ENCODE peak calls at places on chromosomes 6 and 20, in four cellular contexts. F is IMR-90, E is endothelial cell of umbilical vein, X is K562. A is an unnamed sample.

GRCh38 chr6:167682125-167682524 is 144.6 kb upstream of the AFDN start:
- DNase-seq in F (no peak), E (no peak), X (no peak), A (no peak)

GRCh38 chr20:18001131-18001921 is 32.5 kb downstream of the MGME1 start:
- DNase-seq in F (peak; percentile 69), E (no peak), X (no peak), A (no peak)

GRCh38 chr6:69019832-69020231 is 384.8 kb downstream of the ADGRB3 start:
- DNase-seq in F (peak; percentile 20), E (peak; percentile 36), X (no peak), A (no peak)

GRCh38 chr20:46622125-46622524 is 29.1 kb downstream of the SLC13A3 start:
- DNase-seq in F (no peak), E (no peak), X (no peak), A (no peak)

GRCh38 chr6:36683656-36684446 is 5.3 kb downstream of the CDKN1A start:
- DNase-seq in F (no peak), E (no peak), X (no peak), A (no peak)

GRCh38 chr6:37011656-37012378 is 6.4 kb downstream of the FGD2 start:
- DNase-seq in F (peak; percentile 79), E (no peak), X (no peak), A (no peak)

GRCh38 chr6:125789576-125790402 is 971 bp upstream of the NCOA7 start:
- DNase-seq in F (peak; percentile 44), E (peak; percentile 72), X (peak; percentile 77), A (no peak)

GRCh38 chr6:35213824-35214756 is at the start of gene SCUBE3:
- DNase-seq in F (peak; percentile 42), E (peak; percentile 31), X (no peak), A (no peak)

GRCh38 chr6:28360961-28361360 is 11.2 kb downstream of the ZKSCAN3 start:
- DNase-seq in F (no peak), E (no peak), X (no peak), A (no peak)

GRCh38 chr6:112043032-112044007 is 10.6 kb upstream of the CCN6 start:
- DNase-seq in F (peak; percentile 91), E (peak; percentile 95), X (peak; percentile 87), A (peak; percentile 45)

GRCh38 chr6:2857580-2858337 is 16.1 kb upstream of the SERPINB1 start:
- DNase-seq in F (peak; percentile 64), E (peak; percentile 98), X (peak; percentile 92), A (peak; percentile 90)

GRCh38 chr6:147793871-147794643 is 285.6 kb downstream of the SAMD5 start:
- DNase-seq in F (no peak), E (no peak), X (no peak), A (no peak)

GRCh38 chr6:45369870-45370269 is 7.9 kb downstream of the SUPT3H start:
- DNase-seq in F (peak; percentile 29), E (no peak), X (no peak), A (no peak)

GRCh38 chr6:35311390-35312075 is 13.9 kb downstream of the DEF6 start:
- DNase-seq in F (no peak), E (no peak), X (no peak), A (no peak)

GRCh38 chr6:3835055-3835731 is 14.0 kb upstream of the FAM50B start:
- DNase-seq in F (no peak), E (no peak), X (no peak), A (no peak)

GRCh38 chr6:82260890-82261732 is 13.6 kb upstream of the IBTK start:
- DNase-seq in F (no peak), E (peak; percentile 14), X (no peak), A (no peak)

DNA sequence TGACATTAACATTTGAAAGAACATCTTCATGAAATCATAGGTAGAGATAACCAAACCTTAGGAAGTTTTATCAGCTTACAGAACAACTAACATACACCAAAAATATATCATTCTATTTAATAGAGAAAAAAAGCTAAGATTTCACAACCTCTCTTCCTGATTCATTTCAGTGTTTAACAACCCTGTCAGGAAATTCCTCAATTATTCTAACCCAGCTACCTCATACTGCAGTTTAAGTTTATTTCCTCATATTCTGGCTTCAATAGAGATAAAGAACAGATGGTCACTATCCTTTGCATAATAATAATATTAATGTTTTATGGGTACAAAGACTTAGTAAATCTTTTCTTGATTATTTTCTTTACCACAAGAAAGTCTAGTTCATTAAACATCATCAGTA is 112.9 kb upstream of the HSF2 start:
- DNase-seq in F (no peak), E (no peak), X (no peak), A (no peak)
- TF ChIP-seq FOS in F (no peak), E (no peak), X (no peak), A (no peak)

DNA sequence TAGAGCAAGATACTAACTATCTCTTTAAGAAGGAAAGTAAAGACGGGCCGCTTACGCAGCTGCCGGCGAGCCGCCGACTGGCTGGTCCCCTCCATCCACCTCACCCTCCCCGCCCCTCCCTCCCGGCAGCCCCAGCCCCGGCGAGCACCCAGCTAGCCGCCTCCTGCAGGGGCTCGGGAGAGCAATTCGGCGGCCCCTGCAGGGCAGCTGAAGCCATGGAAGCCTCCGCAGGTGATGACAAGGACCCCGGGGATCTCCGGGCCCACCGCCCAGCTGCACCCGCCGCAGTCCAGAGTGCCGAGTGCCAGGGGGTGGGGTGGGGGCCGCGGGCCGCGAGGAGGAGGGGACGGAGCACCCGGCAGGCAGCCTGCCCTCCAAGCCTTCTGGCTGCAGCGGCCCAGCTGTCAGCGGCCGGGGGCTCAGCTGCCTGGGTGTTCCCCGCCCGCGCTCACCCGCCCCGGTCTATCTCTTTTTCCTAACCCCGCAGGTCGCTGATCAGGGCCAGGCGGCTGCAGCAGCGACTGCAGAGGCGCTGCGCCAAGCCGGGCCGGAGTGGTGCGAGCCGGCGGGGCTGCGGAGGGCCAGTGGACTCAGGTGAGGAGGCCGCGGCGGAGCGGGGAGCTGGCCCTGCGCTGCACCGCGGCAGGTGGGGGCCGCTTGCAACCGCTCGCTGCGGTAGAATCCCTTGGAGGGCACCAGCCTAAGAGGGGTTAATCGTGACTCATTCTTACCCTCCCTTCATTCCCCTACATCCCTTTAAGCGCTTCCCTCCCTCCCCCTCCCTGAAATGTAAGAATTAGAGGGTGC is at the start of gene SNPH:
- DNase-seq in F (peak; percentile 76), E (peak; percentile 78), X (peak; percentile 75), A (no peak)
- TF ChIP-seq FOS in F (peak; percentile 37), E (peak; percentile 60), X (peak; percentile 29), A (no peak)

DNA sequence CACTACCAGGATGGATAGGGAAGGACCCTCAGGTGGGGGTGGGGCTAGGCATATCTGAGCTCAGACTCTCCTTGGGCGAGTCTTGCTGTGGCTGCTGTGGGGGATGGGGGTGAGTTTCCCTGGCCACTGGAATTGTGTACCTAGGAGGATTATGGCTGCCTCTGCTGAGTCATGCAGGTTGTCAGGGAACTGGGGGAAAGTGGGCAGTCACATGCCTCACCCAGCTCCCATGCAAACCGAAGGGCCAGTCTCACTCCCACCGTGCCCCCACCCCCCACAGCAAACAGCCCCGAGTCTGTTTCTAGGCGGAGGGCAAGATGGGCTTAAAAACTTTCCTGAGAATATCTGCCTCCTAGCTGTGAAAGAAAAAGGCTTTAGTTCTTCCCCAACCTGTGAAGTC is 210.3 kb upstream of the FERMT1 start:
- DNase-seq in F (no peak), E (no peak), X (no peak), A (no peak)
- TF ChIP-seq FOS in F (no peak), E (no peak), X (no peak), A (no peak)

GRCh38 chr20:6595704-6596103 is 171.8 kb upstream of the BMP2 start:
- DNase-seq in F (peak; percentile 57), E (peak; percentile 82), X (no peak), A (no peak)

GRCh38 chr20:6599876-6600275 is 167.6 kb upstream of the BMP2 start:
- DNase-seq in F (peak; percentile 5), E (no peak), X (no peak), A (no peak)

GRCh38 chr20:6604179-6604578 is 163.3 kb upstream of the BMP2 start:
- DNase-seq in F (no peak), E (no peak), X (no peak), A (no peak)

DNA sequence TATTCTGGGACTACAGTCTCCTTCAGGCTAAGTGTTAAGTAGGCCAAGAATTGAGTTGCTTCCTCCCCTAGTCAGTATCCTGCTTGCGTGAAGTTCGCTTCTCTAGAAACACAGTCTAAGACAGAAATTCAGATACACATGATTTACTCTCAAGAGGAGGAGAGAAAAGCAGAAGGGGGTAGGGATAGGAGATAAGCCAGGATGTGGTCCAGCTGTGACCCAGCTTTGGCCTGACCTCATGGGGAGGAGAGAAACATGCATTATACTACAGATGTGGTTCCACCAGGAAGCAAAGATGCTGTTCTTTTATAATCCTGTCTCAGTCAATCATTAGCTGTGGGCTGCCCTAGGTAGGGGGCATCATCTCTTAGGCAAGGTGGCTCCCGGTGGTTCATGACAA is 167.2 kb upstream of the BMP2 start:
- DNase-seq in F (no peak), E (no peak), X (no peak), A (no peak)
- TF ChIP-seq FOS in F (no peak), E (no peak), X (no peak), A (no peak)

GRCh38 chr20:57794600-57795346 is 85.0 kb upstream of the PMEPA1 start:
- DNase-seq in F (peak; percentile 3), E (no peak), X (no peak), A (no peak)
- TF ChIP-seq FOS in F (no peak), E (no peak), X (no peak), A (no peak)

GRCh38 chr20:23097636-23098580 is 11.8 kb upstream of the CD93 start:
- DNase-seq in F (no peak), E (no peak), X (no peak), A (no peak)
- TF ChIP-seq FOS in F (no peak), E (no peak), X (no peak), A (no peak)

DNA sequence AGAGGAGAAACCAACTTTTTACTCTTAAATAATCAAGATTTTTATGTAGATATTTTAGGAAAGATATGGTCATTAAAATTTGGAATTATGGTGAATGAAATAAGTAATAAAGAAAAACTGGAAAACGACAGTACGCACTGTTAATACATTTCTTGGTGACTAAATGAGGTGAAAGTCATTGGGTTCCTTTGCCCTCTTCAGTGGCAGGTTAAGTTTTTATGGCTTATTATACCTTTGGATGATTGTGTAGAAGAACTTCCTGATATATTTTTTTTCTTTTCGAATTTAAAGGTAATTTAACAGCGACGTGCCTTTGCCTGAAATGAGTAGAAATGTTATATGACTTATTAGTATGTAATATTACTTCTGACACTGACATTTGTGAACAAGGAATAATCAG is 43.4 kb downstream of the FOXO3 start:
- DNase-seq in F (no peak), E (no peak), X (no peak), A (no peak)
- TF ChIP-seq FOS in F (no peak), E (no peak), X (no peak), A (no peak)

GRCh38 chr20:24470031-24470781 is 777 bp downstream of the SYNDIG1 start:
- DNase-seq in F (no peak), E (no peak), X (no peak), A (no peak)
- TF ChIP-seq FOS in F (no peak), E (no peak), X (no peak), A (no peak)

A was measured in GM12878.